ENCODE peak calls at places on chromosomes 5 and 9, in five cellular contexts. One of them, this sample, is unnamed.

GRCh38 chr9:130368631-130369103 is 76.1 kb upstream of the ASS1 start:
- DNase-seq in fibroblast of lung: peak; percentile 21
- DNase-seq in lung: no peak
- DNase-seq in mesendoderm: peak; percentile 83
- DNase-seq in naive thymus-derived CD4-positive, alpha-beta T cell: no peak
- DNase-seq in this sample: no peak

GRCh38 chr9:90142580-90142979 is 500.0 kb downstream of the DIRAS2 start:
- DNase-seq in fibroblast of lung: peak; percentile 15
- DNase-seq in lung: peak; percentile 56
- DNase-seq in mesendoderm: peak; percentile 65
- DNase-seq in naive thymus-derived CD4-positive, alpha-beta T cell: peak; percentile 64
- DNase-seq in this sample: peak; percentile 18

GRCh38 chr5:33601881-33602280 is 161.1 kb downstream of the TARS1 start:
- DNase-seq in fibroblast of lung: peak; percentile 69
- DNase-seq in lung: no peak
- DNase-seq in mesendoderm: peak; percentile 71
- DNase-seq in naive thymus-derived CD4-positive, alpha-beta T cell: no peak
- DNase-seq in this sample: no peak

GRCh38 chr5:137320056-137321045 is 178.8 kb downstream of the SPOCK1 start:
- DNase-seq in fibroblast of lung: peak; percentile 75
- DNase-seq in lung: peak; percentile 37
- DNase-seq in mesendoderm: peak; percentile 80
- DNase-seq in naive thymus-derived CD4-positive, alpha-beta T cell: peak; percentile 3
- DNase-seq in this sample: peak; percentile 10

GRCh38 chr5:135578685-135579341 is at the start of gene CXCL14:
- DNase-seq in fibroblast of lung: peak; percentile 87
- DNase-seq in lung: peak; percentile 55
- DNase-seq in mesendoderm: peak; percentile 89
- DNase-seq in naive thymus-derived CD4-positive, alpha-beta T cell: no peak
- DNase-seq in this sample: no peak

GRCh38 chr9:7186175-7186574 is 428.4 kb downstream of the KDM4C start:
- DNase-seq in fibroblast of lung: no peak
- DNase-seq in lung: no peak
- DNase-seq in mesendoderm: peak; percentile 90
- DNase-seq in naive thymus-derived CD4-positive, alpha-beta T cell: no peak
- DNase-seq in this sample: no peak

GRCh38 chr5:146817973-146818372 is 60.6 kb downstream of the PPP2R2B start:
- DNase-seq in fibroblast of lung: no peak
- DNase-seq in lung: no peak
- DNase-seq in mesendoderm: no peak
- DNase-seq in naive thymus-derived CD4-positive, alpha-beta T cell: no peak
- DNase-seq in this sample: no peak

GRCh38 chr9:84343111-84343521 is 2.6 kb upstream of the SLC28A3 start:
- DNase-seq in fibroblast of lung: peak; percentile 83
- DNase-seq in lung: no peak
- DNase-seq in mesendoderm: no peak
- DNase-seq in naive thymus-derived CD4-positive, alpha-beta T cell: no peak
- DNase-seq in this sample: no peak

GRCh38 chr5:135436856-135437795 is 10.0 kb downstream of the DCANP1 start:
- DNase-seq in fibroblast of lung: peak; percentile 48
- DNase-seq in lung: no peak
- DNase-seq in mesendoderm: no peak
- DNase-seq in naive thymus-derived CD4-positive, alpha-beta T cell: no peak
- DNase-seq in this sample: no peak

GRCh38 chr5:14178671-14179211 is 35.6 kb downstream of the TRIO start:
- DNase-seq in fibroblast of lung: peak; percentile 98
- DNase-seq in lung: no peak
- DNase-seq in mesendoderm: peak; percentile 94
- DNase-seq in naive thymus-derived CD4-positive, alpha-beta T cell: no peak
- DNase-seq in this sample: no peak

GRCh38 chr9:79708541-79708940 is 136.8 kb downstream of the TLE4 start:
- DNase-seq in fibroblast of lung: no peak
- DNase-seq in lung: no peak
- DNase-seq in mesendoderm: no peak
- DNase-seq in naive thymus-derived CD4-positive, alpha-beta T cell: no peak
- DNase-seq in this sample: no peak

GRCh38 chr9:97802276-97802675 is 50.8 kb upstream of the FOXE1 start:
- DNase-seq in fibroblast of lung: peak; percentile 78
- DNase-seq in lung: no peak
- DNase-seq in mesendoderm: peak; percentile 76
- DNase-seq in naive thymus-derived CD4-positive, alpha-beta T cell: no peak
- DNase-seq in this sample: no peak

GRCh38 chr9:18990494-18990893 is 42.5 kb downstream of the SAXO1 start:
- DNase-seq in fibroblast of lung: no peak
- DNase-seq in lung: no peak
- DNase-seq in mesendoderm: no peak
- DNase-seq in naive thymus-derived CD4-positive, alpha-beta T cell: no peak
- DNase-seq in this sample: no peak

GRCh38 chr9:129175825-129176633 is 2.0 kb downstream of the IER5L start:
- DNase-seq in fibroblast of lung: peak; percentile 89
- DNase-seq in lung: peak; percentile 86
- DNase-seq in mesendoderm: peak; percentile 97
- DNase-seq in naive thymus-derived CD4-positive, alpha-beta T cell: peak; percentile 39
- DNase-seq in this sample: no peak

GRCh38 chr9:126051446-126052130 is 275.0 kb upstream of the MVB12B start:
- DNase-seq in fibroblast of lung: no peak
- DNase-seq in lung: no peak
- DNase-seq in mesendoderm: no peak
- DNase-seq in naive thymus-derived CD4-positive, alpha-beta T cell: no peak
- DNase-seq in this sample: no peak

GRCh38 chr5:148910686-148911361 is 84.4 kb downstream of the ADRB2 start:
- DNase-seq in fibroblast of lung: peak; percentile 70
- DNase-seq in lung: peak; percentile 58
- DNase-seq in mesendoderm: no peak
- DNase-seq in naive thymus-derived CD4-positive, alpha-beta T cell: no peak
- DNase-seq in this sample: no peak

GRCh38 chr5:23631283-23632045 is 124.1 kb downstream of the PRDM9 start:
- DNase-seq in fibroblast of lung: peak; percentile 4
- DNase-seq in lung: no peak
- DNase-seq in mesendoderm: no peak
- DNase-seq in naive thymus-derived CD4-positive, alpha-beta T cell: no peak
- DNase-seq in this sample: no peak

GRCh38 chr5:156707750-156708149 is 142.3 kb upstream of the PPP1R2B start:
- DNase-seq in fibroblast of lung: no peak
- DNase-seq in lung: no peak
- DNase-seq in mesendoderm: no peak
- DNase-seq in naive thymus-derived CD4-positive, alpha-beta T cell: no peak
- DNase-seq in this sample: no peak

DNA sequence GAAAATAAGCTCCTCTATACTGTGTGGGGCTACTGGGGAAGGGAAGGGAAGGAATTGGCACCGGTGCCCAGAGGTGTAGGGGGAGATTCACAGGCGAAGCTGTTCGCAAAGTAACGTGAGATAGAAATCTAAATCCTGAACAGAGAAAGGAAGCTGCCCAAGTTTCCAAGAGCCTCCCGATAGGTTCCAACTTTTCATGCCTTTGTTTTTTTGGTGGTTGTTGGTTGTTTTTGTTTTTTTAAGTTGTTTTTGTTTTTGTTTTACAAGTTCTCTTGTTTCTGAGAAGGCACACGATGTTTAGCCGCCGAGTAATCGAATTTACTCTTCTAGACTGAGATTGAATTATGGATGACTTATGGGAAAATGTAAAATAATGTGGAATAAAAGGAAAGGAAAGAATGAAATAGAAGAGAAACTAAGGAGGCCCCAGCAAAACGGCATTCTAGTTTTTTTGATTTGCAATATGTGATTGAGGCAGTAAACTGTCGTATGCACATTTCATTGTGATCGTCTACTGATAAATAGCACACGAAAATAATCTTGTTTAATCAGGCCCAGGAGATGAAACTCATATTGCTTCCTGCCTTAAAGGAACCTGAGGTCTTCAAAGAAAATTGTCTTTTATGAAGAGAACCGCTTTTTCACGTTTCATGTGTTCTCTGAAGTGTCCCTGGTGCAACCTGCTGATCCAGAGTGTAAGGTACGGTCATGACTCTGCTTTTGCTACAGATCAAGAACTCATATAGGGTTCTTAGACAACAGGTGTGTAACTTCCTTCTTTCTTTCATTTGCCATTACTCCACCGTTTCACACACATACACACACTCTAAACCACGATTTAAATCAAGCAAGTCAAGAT is 1.2 kb upstream of the GNAQ start:
- DNase-seq in fibroblast of lung: no peak
- DNase-seq in lung: no peak
- DNase-seq in mesendoderm: peak; percentile 77
- DNase-seq in naive thymus-derived CD4-positive, alpha-beta T cell: peak; percentile 33
- DNase-seq in this sample: no peak
- H3K4me3 ChIP-seq in fibroblast of lung: peak overlapping the region; percentile 83
- H3K4me3 ChIP-seq in lung: peak overlapping the region; percentile 84
- H3K4me3 ChIP-seq in mesendoderm: peak overlapping the region; percentile 65
- H3K4me3 ChIP-seq in naive thymus-derived CD4-positive, alpha-beta T cell: peak overlapping the region; percentile 68
- H3K4me3 ChIP-seq in this sample: peak overlapping the region; percentile 93

DNA sequence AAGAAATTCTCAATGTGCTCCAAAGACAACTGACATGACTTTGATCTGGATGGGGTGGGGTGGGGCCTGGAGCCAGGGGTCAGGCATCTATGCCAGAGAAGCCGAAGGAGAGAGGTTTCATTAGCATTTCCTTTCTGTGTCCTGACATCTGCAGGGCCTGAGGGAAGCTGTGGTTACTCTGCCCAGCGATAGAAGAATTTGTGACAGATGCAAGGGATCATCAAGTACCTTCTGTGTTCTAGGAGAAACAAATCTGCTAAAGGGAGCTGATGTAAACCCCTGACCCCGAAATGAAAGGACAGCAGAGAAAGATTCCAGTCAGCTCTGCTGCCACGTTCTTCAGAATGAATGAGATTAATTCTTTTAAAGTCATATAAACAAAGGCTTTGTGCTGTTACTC is 335.7 kb downstream of the PRELID2 start:
- DNase-seq in fibroblast of lung: peak; percentile 29
- DNase-seq in lung: no peak
- DNase-seq in mesendoderm: peak; percentile 26
- DNase-seq in naive thymus-derived CD4-positive, alpha-beta T cell: no peak
- DNase-seq in this sample: no peak
- H3K27ac ChIP-seq in fibroblast of lung: no peak overlapping the region
- H3K27ac ChIP-seq in lung: no peak overlapping the region
- H3K27ac ChIP-seq in mesendoderm: no peak overlapping the region
- H3K27ac ChIP-seq in naive thymus-derived CD4-positive, alpha-beta T cell: no peak overlapping the region
- H3K27ac ChIP-seq in this sample: no peak overlapping the region

GRCh38 chr9:114385412-114386181 is 2.2 kb downstream of the AKNA start:
- DNase-seq in fibroblast of lung: peak; percentile 90
- DNase-seq in lung: peak; percentile 70
- DNase-seq in mesendoderm: peak; percentile 80
- DNase-seq in naive thymus-derived CD4-positive, alpha-beta T cell: peak; percentile 87
- DNase-seq in this sample: no peak

GRCh38 chr9:114386361-114386885 is 1.4 kb downstream of the AKNA start:
- DNase-seq in fibroblast of lung: no peak
- DNase-seq in lung: no peak
- DNase-seq in mesendoderm: no peak
- DNase-seq in naive thymus-derived CD4-positive, alpha-beta T cell: no peak
- DNase-seq in this sample: no peak

GRCh38 chr9:114387678-114388431 is at the start of gene AKNA:
- DNase-seq in fibroblast of lung: peak; percentile 82
- DNase-seq in lung: peak; percentile 79
- DNase-seq in mesendoderm: peak; percentile 90
- DNase-seq in naive thymus-derived CD4-positive, alpha-beta T cell: peak; percentile 84
- DNase-seq in this sample: no peak

GRCh38 chr9:114388764-114389375 is 1.1 kb upstream of the AKNA start:
- DNase-seq in fibroblast of lung: no peak
- DNase-seq in lung: no peak
- DNase-seq in mesendoderm: no peak
- DNase-seq in naive thymus-derived CD4-positive, alpha-beta T cell: no peak
- DNase-seq in this sample: no peak

GRCh38 chr9:114386886-114387677 is 700 bp downstream of the AKNA start:
- DNase-seq in fibroblast of lung: peak; percentile 12
- DNase-seq in lung: no peak
- DNase-seq in mesendoderm: no peak
- DNase-seq in naive thymus-derived CD4-positive, alpha-beta T cell: no peak
- DNase-seq in this sample: no peak
- H3K4me3 ChIP-seq in fibroblast of lung: peak overlapping the region; percentile 80
- H3K4me3 ChIP-seq in lung: peak overlapping the region; percentile 51
- H3K4me3 ChIP-seq in mesendoderm: no peak overlapping the region
- H3K4me3 ChIP-seq in naive thymus-derived CD4-positive, alpha-beta T cell: peak overlapping the region; percentile 63
- H3K4me3 ChIP-seq in this sample: peak overlapping the region; percentile 45

DNA sequence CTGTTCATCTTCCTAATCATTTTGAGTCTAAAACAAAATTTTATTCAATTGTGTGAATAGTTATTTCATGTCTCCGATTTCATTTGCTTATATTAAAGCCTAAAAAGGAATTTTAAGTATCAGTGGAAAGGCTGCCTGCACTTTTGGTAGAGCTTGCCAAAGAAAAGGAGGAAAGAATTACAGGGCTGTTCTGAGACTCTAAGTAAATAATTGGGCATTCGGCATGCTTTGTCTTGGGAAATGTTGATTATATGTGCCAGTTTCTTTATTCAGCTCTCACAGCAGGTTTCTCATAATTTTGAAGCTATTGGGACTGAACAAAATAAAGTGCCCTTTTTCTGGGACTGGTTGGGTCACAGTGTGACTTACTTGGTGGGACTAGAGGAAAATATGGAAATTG is 122.1 kb downstream of the SNCAIP start:
- DNase-seq in fibroblast of lung: no peak
- DNase-seq in lung: no peak
- DNase-seq in mesendoderm: no peak
- DNase-seq in naive thymus-derived CD4-positive, alpha-beta T cell: no peak
- DNase-seq in this sample: no peak
- H3K27ac ChIP-seq in fibroblast of lung: no peak overlapping the region
- H3K27ac ChIP-seq in lung: no peak overlapping the region
- H3K27ac ChIP-seq in mesendoderm: no peak overlapping the region
- H3K27ac ChIP-seq in naive thymus-derived CD4-positive, alpha-beta T cell: no peak overlapping the region
- H3K27ac ChIP-seq in this sample: no peak overlapping the region

DNA sequence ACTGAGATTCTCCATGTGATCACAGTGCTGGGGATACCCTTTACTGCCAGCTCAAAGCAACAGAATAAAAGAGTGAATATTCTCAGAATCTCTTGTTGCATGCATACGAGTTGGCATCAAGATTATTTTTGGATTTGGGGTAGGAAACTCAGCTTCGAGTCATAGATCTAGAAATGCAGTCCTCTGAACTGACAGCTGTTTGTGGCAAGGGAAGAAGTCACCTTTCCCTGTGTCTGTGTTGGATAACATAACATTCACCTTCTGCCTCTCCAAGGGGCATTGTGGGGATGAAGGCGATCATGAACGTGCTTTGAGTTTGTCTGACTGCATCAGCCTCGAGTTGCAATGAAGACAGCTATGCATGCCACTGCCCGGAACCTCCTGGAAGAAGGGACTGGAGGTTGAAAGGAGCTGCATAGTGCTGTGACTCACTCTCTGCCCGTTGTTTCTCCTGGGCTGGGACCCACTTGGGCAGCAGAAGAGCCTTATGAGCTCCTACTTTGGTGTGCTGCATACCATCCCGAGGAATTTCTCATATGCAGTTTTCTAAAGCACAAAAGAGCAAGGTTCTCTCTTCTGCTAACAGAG is 231.7 kb downstream of the ARHGAP26 start:
- DNase-seq in fibroblast of lung: peak; percentile 91
- DNase-seq in lung: no peak
- DNase-seq in mesendoderm: peak; percentile 71
- DNase-seq in naive thymus-derived CD4-positive, alpha-beta T cell: no peak
- DNase-seq in this sample: no peak
- H3K4me3 ChIP-seq in fibroblast of lung: no peak overlapping the region
- H3K4me3 ChIP-seq in lung: no peak overlapping the region
- H3K4me3 ChIP-seq in mesendoderm: no peak overlapping the region
- H3K4me3 ChIP-seq in naive thymus-derived CD4-positive, alpha-beta T cell: no peak overlapping the region
- H3K4me3 ChIP-seq in this sample: peak overlapping the region; percentile 61